ENCODE peak calls at places on chromosome 22, in nine cellular contexts. One of them, this sample, is unnamed.

GRCh38 chr22:32200752-32201151 is 4.1 kb downstream of the RFPL2 start:
- DNase-seq in heart left ventricle: no peak
- DNase-seq in BJ: no peak
- DNase-seq in cardiac fibroblast: no peak
- DNase-seq in CD8-positive, alpha-beta T cell: no peak
- DNase-seq in fibroblast of mammary gland: no peak
- DNase-seq in neural progenitor cell: no peak
- DNase-seq in ascending aorta: no peak
- DNase-seq in thoracic aorta: no peak
- DNase-seq in this sample: no peak

GRCh38 chr22:45212306-45212709 is 28.4 kb downstream of the KIAA0930 start:
- DNase-seq in heart left ventricle: peak
- DNase-seq in BJ: peak
- DNase-seq in cardiac fibroblast: peak
- DNase-seq in CD8-positive, alpha-beta T cell: no peak
- DNase-seq in fibroblast of mammary gland: peak
- DNase-seq in neural progenitor cell: peak
- DNase-seq in ascending aorta: peak
- DNase-seq in thoracic aorta: peak
- DNase-seq in this sample: peak

GRCh38 chr22:36329217-36330078 is 58.3 kb downstream of the MYH9 start:
- DNase-seq in heart left ventricle: no peak
- DNase-seq in BJ: peak
- DNase-seq in cardiac fibroblast: peak
- DNase-seq in CD8-positive, alpha-beta T cell: peak
- DNase-seq in fibroblast of mammary gland: peak
- DNase-seq in neural progenitor cell: peak
- DNase-seq in ascending aorta: peak
- DNase-seq in thoracic aorta: peak
- DNase-seq in this sample: peak

GRCh38 chr22:24442352-24442744 is 14.9 kb downstream of the ADORA2A start:
- DNase-seq in heart left ventricle: no peak
- DNase-seq in BJ: no peak
- DNase-seq in cardiac fibroblast: no peak
- DNase-seq in CD8-positive, alpha-beta T cell: no peak
- DNase-seq in fibroblast of mammary gland: no peak
- DNase-seq in neural progenitor cell: no peak
- DNase-seq in ascending aorta: no peak
- DNase-seq in thoracic aorta: no peak
- DNase-seq in this sample: no peak

GRCh38 chr22:47398921-47399790 is 636.7 kb downstream of the TBC1D22A start:
- DNase-seq in heart left ventricle: no peak
- DNase-seq in BJ: no peak
- DNase-seq in cardiac fibroblast: no peak
- DNase-seq in CD8-positive, alpha-beta T cell: no peak
- DNase-seq in fibroblast of mammary gland: no peak
- DNase-seq in neural progenitor cell: no peak
- DNase-seq in ascending aorta: no peak
- DNase-seq in thoracic aorta: no peak
- DNase-seq in this sample: no peak

GRCh38 chr22:30299322-30299721 is 10.0 kb upstream of the CASTOR1 start:
- DNase-seq in heart left ventricle: no peak
- DNase-seq in BJ: no peak
- DNase-seq in cardiac fibroblast: no peak
- DNase-seq in CD8-positive, alpha-beta T cell: no peak
- DNase-seq in fibroblast of mammary gland: no peak
- DNase-seq in neural progenitor cell: no peak
- DNase-seq in ascending aorta: no peak
- DNase-seq in thoracic aorta: no peak
- DNase-seq in this sample: no peak

GRCh38 chr22:49204599-49205214 is 623.0 kb downstream of the BRD1 start:
- DNase-seq in heart left ventricle: peak
- DNase-seq in BJ: no peak
- DNase-seq in cardiac fibroblast: no peak
- DNase-seq in CD8-positive, alpha-beta T cell: peak
- DNase-seq in fibroblast of mammary gland: no peak
- DNase-seq in neural progenitor cell: no peak
- DNase-seq in ascending aorta: no peak
- DNase-seq in thoracic aorta: no peak
- DNase-seq in this sample: no peak

GRCh38 chr22:44369241-44369652 is 56.5 kb upstream of the SHISAL1 start:
- DNase-seq in heart left ventricle: no peak
- DNase-seq in BJ: no peak
- DNase-seq in cardiac fibroblast: no peak
- DNase-seq in CD8-positive, alpha-beta T cell: no peak
- DNase-seq in fibroblast of mammary gland: no peak
- DNase-seq in neural progenitor cell: peak
- DNase-seq in ascending aorta: no peak
- DNase-seq in thoracic aorta: no peak
- DNase-seq in this sample: no peak

GRCh38 chr22:50710221-50710620 is 27.8 kb upstream of the ACR start:
- DNase-seq in heart left ventricle: no peak
- DNase-seq in BJ: no peak
- DNase-seq in cardiac fibroblast: no peak
- DNase-seq in CD8-positive, alpha-beta T cell: no peak
- DNase-seq in fibroblast of mammary gland: no peak
- DNase-seq in neural progenitor cell: no peak
- DNase-seq in ascending aorta: no peak
- DNase-seq in thoracic aorta: no peak
- DNase-seq in this sample: no peak

GRCh38 chr22:31947296-31947695 is 3.0 kb downstream of the YWHAH start:
- DNase-seq in heart left ventricle: no peak
- DNase-seq in BJ: no peak
- DNase-seq in cardiac fibroblast: peak
- DNase-seq in CD8-positive, alpha-beta T cell: no peak
- DNase-seq in fibroblast of mammary gland: peak
- DNase-seq in neural progenitor cell: no peak
- DNase-seq in ascending aorta: no peak
- DNase-seq in thoracic aorta: no peak
- DNase-seq in this sample: no peak

GRCh38 chr22:32590556-32590955 is 115.9 kb downstream of the FBXO7 start:
- DNase-seq in heart left ventricle: no peak
- DNase-seq in BJ: no peak
- DNase-seq in cardiac fibroblast: peak
- DNase-seq in CD8-positive, alpha-beta T cell: no peak
- DNase-seq in fibroblast of mammary gland: peak
- DNase-seq in neural progenitor cell: no peak
- DNase-seq in ascending aorta: no peak
- DNase-seq in thoracic aorta: no peak
- DNase-seq in this sample: no peak

GRCh38 chr22:40603088-40603605 is 33.4 kb downstream of the MRTFA start:
- DNase-seq in heart left ventricle: no peak
- DNase-seq in BJ: no peak
- DNase-seq in cardiac fibroblast: peak
- DNase-seq in CD8-positive, alpha-beta T cell: no peak
- DNase-seq in fibroblast of mammary gland: peak
- DNase-seq in neural progenitor cell: no peak
- DNase-seq in ascending aorta: no peak
- DNase-seq in thoracic aorta: no peak
- DNase-seq in this sample: peak

GRCh38 chr22:21947040-21948014 is 5.3 kb downstream of the PPM1F start:
- DNase-seq in heart left ventricle: no peak
- DNase-seq in BJ: no peak
- DNase-seq in cardiac fibroblast: peak
- DNase-seq in CD8-positive, alpha-beta T cell: no peak
- DNase-seq in fibroblast of mammary gland: peak
- DNase-seq in neural progenitor cell: peak
- DNase-seq in ascending aorta: no peak
- DNase-seq in thoracic aorta: no peak
- DNase-seq in this sample: no peak

GRCh38 chr22:44622147-44622427 is 79.9 kb upstream of the PRR5 start:
- DNase-seq in heart left ventricle: no peak
- DNase-seq in BJ: no peak
- DNase-seq in cardiac fibroblast: no peak
- DNase-seq in CD8-positive, alpha-beta T cell: no peak
- DNase-seq in fibroblast of mammary gland: no peak
- DNase-seq in neural progenitor cell: peak
- DNase-seq in ascending aorta: no peak
- DNase-seq in thoracic aorta: no peak
- DNase-seq in this sample: no peak

GRCh38 chr22:49754674-49755590 is 72.7 kb downstream of the BRD1 start:
- DNase-seq in heart left ventricle: no peak
- DNase-seq in BJ: no peak
- DNase-seq in cardiac fibroblast: no peak
- DNase-seq in CD8-positive, alpha-beta T cell: peak
- DNase-seq in fibroblast of mammary gland: no peak
- DNase-seq in neural progenitor cell: no peak
- DNase-seq in ascending aorta: no peak
- DNase-seq in thoracic aorta: no peak
- DNase-seq in this sample: no peak

GRCh38 chr22:18110194-18110943 is at the start of gene TUBA8:
- DNase-seq in heart left ventricle: peak
- DNase-seq in BJ: no peak
- DNase-seq in cardiac fibroblast: peak
- DNase-seq in CD8-positive, alpha-beta T cell: no peak
- DNase-seq in fibroblast of mammary gland: no peak
- DNase-seq in neural progenitor cell: peak
- DNase-seq in ascending aorta: no peak
- DNase-seq in thoracic aorta: peak
- DNase-seq in this sample: no peak

GRCh38 chr22:38612217-38613006 is 42.4 kb upstream of the DMC1 start:
- DNase-seq in heart left ventricle: no peak
- DNase-seq in BJ: no peak
- DNase-seq in cardiac fibroblast: no peak
- DNase-seq in CD8-positive, alpha-beta T cell: no peak
- DNase-seq in fibroblast of mammary gland: no peak
- DNase-seq in neural progenitor cell: no peak
- DNase-seq in ascending aorta: no peak
- DNase-seq in thoracic aorta: no peak
- DNase-seq in this sample: no peak
- TF ChIP-seq CTCF in heart left ventricle: no peak
- TF ChIP-seq CTCF in BJ: no peak
- TF ChIP-seq CTCF in cardiac fibroblast: no peak
- TF ChIP-seq CTCF in CD8-positive, alpha-beta T cell: no peak
- TF ChIP-seq CTCF in fibroblast of mammary gland: no peak
- TF ChIP-seq CTCF in neural progenitor cell: no peak
- TF ChIP-seq CTCF in ascending aorta: no peak
- TF ChIP-seq CTCF in thoracic aorta: no peak
- TF ChIP-seq CTCF in this sample: no peak

DNA sequence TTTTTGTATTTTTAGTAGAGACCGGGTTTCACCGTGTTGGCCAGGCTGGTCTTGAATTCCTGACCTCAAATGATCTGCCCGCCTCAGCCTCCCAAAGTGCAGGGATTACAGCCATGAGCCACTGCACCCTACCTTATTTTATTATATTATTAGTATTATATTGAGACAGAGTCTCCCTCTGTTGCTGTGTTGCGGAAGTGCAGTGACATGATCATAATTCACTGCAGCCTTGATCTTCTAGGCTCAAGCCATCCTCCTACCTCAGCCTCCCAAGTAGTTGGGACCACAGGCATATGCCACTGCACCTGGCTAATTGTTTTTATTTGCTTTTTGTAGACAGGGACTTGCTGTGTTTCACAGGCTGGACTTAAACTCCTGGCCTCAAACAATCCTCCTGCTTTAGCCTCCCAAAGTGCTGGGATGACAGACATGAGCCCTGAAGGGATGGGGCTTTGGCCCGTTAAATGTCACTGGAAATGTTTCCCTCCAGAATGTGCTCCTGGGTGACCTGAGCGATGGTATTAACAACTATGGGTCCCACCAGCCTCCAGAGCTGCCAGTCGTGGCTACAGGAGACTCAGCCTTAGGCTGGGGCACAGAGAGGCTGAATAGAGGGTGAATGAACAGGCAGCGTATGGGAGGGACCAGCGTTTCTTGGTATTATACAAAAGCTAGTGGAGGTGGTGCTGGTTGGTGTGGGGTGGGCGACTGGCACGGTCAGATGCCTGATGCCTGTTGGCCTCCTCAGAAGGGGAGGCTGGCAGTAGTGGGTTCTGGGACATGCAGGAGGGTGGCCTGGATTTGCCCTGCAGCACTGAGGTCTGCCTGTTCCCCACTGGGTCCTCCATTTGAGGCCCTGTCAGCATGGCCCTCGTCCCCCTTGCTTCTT is 7.3 kb downstream of the TANGO2 start:
- DNase-seq in heart left ventricle: no peak
- DNase-seq in BJ: no peak
- DNase-seq in cardiac fibroblast: peak
- DNase-seq in CD8-positive, alpha-beta T cell: no peak
- DNase-seq in fibroblast of mammary gland: peak
- DNase-seq in neural progenitor cell: no peak
- DNase-seq in ascending aorta: no peak
- DNase-seq in thoracic aorta: no peak
- DNase-seq in this sample: no peak
- TF ChIP-seq CTCF in heart left ventricle: no peak
- TF ChIP-seq CTCF in BJ: peak
- TF ChIP-seq CTCF in cardiac fibroblast: peak
- TF ChIP-seq CTCF in CD8-positive, alpha-beta T cell: no peak
- TF ChIP-seq CTCF in fibroblast of mammary gland: peak
- TF ChIP-seq CTCF in neural progenitor cell: no peak
- TF ChIP-seq CTCF in ascending aorta: no peak
- TF ChIP-seq CTCF in thoracic aorta: no peak
- TF ChIP-seq CTCF in this sample: peak

GRCh38 chr22:25898707-25899365 is 156.8 kb downstream of the MYO18B start:
- DNase-seq in heart left ventricle: no peak
- DNase-seq in BJ: no peak
- DNase-seq in cardiac fibroblast: peak
- DNase-seq in CD8-positive, alpha-beta T cell: no peak
- DNase-seq in fibroblast of mammary gland: peak
- DNase-seq in neural progenitor cell: peak
- DNase-seq in ascending aorta: no peak
- DNase-seq in thoracic aorta: no peak
- DNase-seq in this sample: no peak
- TF ChIP-seq CTCF in heart left ventricle: no peak
- TF ChIP-seq CTCF in BJ: no peak
- TF ChIP-seq CTCF in cardiac fibroblast: peak
- TF ChIP-seq CTCF in CD8-positive, alpha-beta T cell: no peak
- TF ChIP-seq CTCF in fibroblast of mammary gland: no peak
- TF ChIP-seq CTCF in neural progenitor cell: peak
- TF ChIP-seq CTCF in ascending aorta: no peak
- TF ChIP-seq CTCF in thoracic aorta: no peak
- TF ChIP-seq CTCF in this sample: no peak

GRCh38 chr22:46336119-46337078 is 885 bp downstream of the TRMU start:
- DNase-seq in heart left ventricle: no peak
- DNase-seq in BJ: no peak
- DNase-seq in cardiac fibroblast: peak
- DNase-seq in CD8-positive, alpha-beta T cell: no peak
- DNase-seq in fibroblast of mammary gland: no peak
- DNase-seq in neural progenitor cell: peak
- DNase-seq in ascending aorta: no peak
- DNase-seq in thoracic aorta: no peak
- DNase-seq in this sample: no peak

GRCh38 chr22:46331496-46331895 is 4.0 kb upstream of the TRMU start:
- DNase-seq in heart left ventricle: no peak
- DNase-seq in BJ: no peak
- DNase-seq in cardiac fibroblast: no peak
- DNase-seq in CD8-positive, alpha-beta T cell: no peak
- DNase-seq in fibroblast of mammary gland: no peak
- DNase-seq in neural progenitor cell: no peak
- DNase-seq in ascending aorta: no peak
- DNase-seq in thoracic aorta: no peak
- DNase-seq in this sample: no peak

GRCh38 chr22:46337870-46338269 is 2.4 kb downstream of the TRMU start:
- DNase-seq in heart left ventricle: no peak
- DNase-seq in BJ: no peak
- DNase-seq in cardiac fibroblast: no peak
- DNase-seq in CD8-positive, alpha-beta T cell: no peak
- DNase-seq in fibroblast of mammary gland: no peak
- DNase-seq in neural progenitor cell: no peak
- DNase-seq in ascending aorta: no peak
- DNase-seq in thoracic aorta: no peak
- DNase-seq in this sample: no peak

GRCh38 chr22:46338636-46339035 is 3.1 kb downstream of the TRMU start:
- DNase-seq in heart left ventricle: no peak
- DNase-seq in BJ: no peak
- DNase-seq in cardiac fibroblast: no peak
- DNase-seq in CD8-positive, alpha-beta T cell: no peak
- DNase-seq in fibroblast of mammary gland: no peak
- DNase-seq in neural progenitor cell: no peak
- DNase-seq in ascending aorta: no peak
- DNase-seq in thoracic aorta: no peak
- DNase-seq in this sample: no peak

GRCh38 chr22:46335201-46336118 is at the start of gene TRMU:
- DNase-seq in heart left ventricle: peak
- DNase-seq in BJ: peak
- DNase-seq in cardiac fibroblast: peak
- DNase-seq in CD8-positive, alpha-beta T cell: peak
- DNase-seq in fibroblast of mammary gland: peak
- DNase-seq in neural progenitor cell: peak
- DNase-seq in ascending aorta: peak
- DNase-seq in thoracic aorta: no peak
- DNase-seq in this sample: peak
- TF ChIP-seq CTCF in heart left ventricle: no peak
- TF ChIP-seq CTCF in BJ: no peak
- TF ChIP-seq CTCF in cardiac fibroblast: no peak
- TF ChIP-seq CTCF in CD8-positive, alpha-beta T cell: no peak
- TF ChIP-seq CTCF in fibroblast of mammary gland: no peak
- TF ChIP-seq CTCF in neural progenitor cell: no peak
- TF ChIP-seq CTCF in ascending aorta: no peak
- TF ChIP-seq CTCF in thoracic aorta: no peak
- TF ChIP-seq CTCF in this sample: no peak